ENCODE peak calls at places on chromosomes 4 and X, in five cellular contexts. X is brain microvascular endothelial cell, T is cardiac fibroblast, I is fibroblast of lung, B is choroid plexus epithelial cell. E is an unnamed sample.

GRCh38 chr4:8913858-8914460 is 42.3 kb upstream of the HMX1 start:
- DNase-seq in X (no peak), T (no peak), I (no peak), B (no peak), E (no peak)

GRCh38 chr4:2794707-2795557 is 2.0 kb downstream of the SH3BP2 start:
- DNase-seq in X (peak), T (peak), I (peak), B (peak), E (peak)

GRCh38 chrX:34365482-34365881 is 233.4 kb upstream of the FAM47A start:
- DNase-seq in X (peak), T (peak), I (no peak), B (peak), E (no peak)

GRCh38 chrX:119013146-119013545 is 38.7 kb downstream of the LONRF3 start:
- DNase-seq in X (no peak), T (no peak), I (no peak), B (no peak), E (no peak)

GRCh38 chr4:117134386-117134785 is 49.0 kb upstream of the TRAM1L1 start:
- DNase-seq in X (peak), T (peak), I (peak), B (peak), E (peak)

GRCh38 chr4:182306792-182307507 is 63.7 kb downstream of the TENM3 start:
- DNase-seq in X (no peak), T (peak), I (peak), B (peak), E (no peak)

GRCh38 chr4:59339631-59340030 is 1860.5 kb upstream of the ADGRL3 start:
- DNase-seq in X (no peak), T (no peak), I (no peak), B (no peak), E (no peak)

GRCh38 chrX:17634542-17635207 is 102.6 kb upstream of the SCML1 start:
- DNase-seq in X (no peak), T (no peak), I (no peak), B (no peak), E (no peak)

GRCh38 chr4:54929459-54929858 is 195.9 kb downstream of the KDR start:
- DNase-seq in X (no peak), T (no peak), I (no peak), B (no peak), E (no peak)

GRCh38 chr4:42906906-42907774 is 14.6 kb downstream of the GRXCR1 start:
- DNase-seq in X (no peak), T (no peak), I (peak), B (no peak), E (no peak)

GRCh38 chr4:146900295-146900694 is 45.4 kb downstream of the TTC29 start:
- DNase-seq in X (no peak), T (no peak), I (no peak), B (no peak), E (no peak)

GRCh38 chr4:167049257-167049656 is 185.0 kb downstream of the SPOCK3 start:
- DNase-seq in X (no peak), T (no peak), I (no peak), B (no peak), E (no peak)

GRCh38 chrX:13165747-13166146 is 121.3 kb upstream of the FAM9C start:
- DNase-seq in X (no peak), T (no peak), I (no peak), B (no peak), E (no peak)

GRCh38 chrX:96361844-96362243 is 322.8 kb upstream of the DIAPH2 start:
- DNase-seq in X (no peak), T (no peak), I (no peak), B (no peak), E (no peak)

GRCh38 chr4:168337550-168337940 is 19.0 kb upstream of the DDX60 start:
- DNase-seq in X (peak), T (peak), I (peak), B (peak), E (no peak)

GRCh38 chr4:80532674-80533333 is 197.3 kb downstream of the CFAP299 start:
- DNase-seq in X (no peak), T (no peak), I (no peak), B (no peak), E (no peak)

GRCh38 chrX:103817502-103817901 is 14.6 kb downstream of the RAB9B start:
- DNase-seq in X (peak), T (peak), I (no peak), B (peak), E (peak)

GRCh38 chrX:115344885-115345653 is 55.6 kb downstream of the LUZP4 start:
- DNase-seq in X (peak), T (peak), I (peak), B (peak), E (peak)

GRCh38 chr4:109815151-109816081 is at the start of gene GAR1:
- DNase-seq in X (peak), T (peak), I (peak), B (peak), E (peak)

GRCh38 chr4:109816082-109816442 is 500 bp downstream of the GAR1 start:
- DNase-seq in X (no peak), T (no peak), I (no peak), B (no peak), E (peak)

GRCh38 chr4:109818268-109818667 is 2.7 kb downstream of the GAR1 start:
- DNase-seq in X (no peak), T (no peak), I (no peak), B (no peak), E (no peak)

GRCh38 chr4:109820563-109820962 is 5.0 kb downstream of the GAR1 start:
- DNase-seq in X (no peak), T (peak), I (peak), B (no peak), E (no peak)

GRCh38 chr4:109816894-109817293 is 1.3 kb downstream of the GAR1 start:
- DNase-seq in X (no peak), T (no peak), I (no peak), B (no peak), E (no peak)
- H3K4me3 ChIP-seq in X (peak), T (no peak), I (peak), B (peak), E (peak)

GRCh38 chr4:91502365-91502764 is 801.4 kb upstream of the GRID2 start:
- DNase-seq in X (no peak), T (peak), I (peak), B (peak), E (no peak)
- TF ChIP-seq CTCF in X (no peak), T (no peak), I (no peak), B (no peak), E (no peak)

GRCh38 chr4:40196260-40196659 is 571 bp upstream of the RHOH start:
- DNase-seq in X (no peak), T (no peak), I (no peak), B (no peak), E (no peak)
- H3K4me3 ChIP-seq in X (no peak), T (no peak), I (no peak), B (no peak), E (no peak)

GRCh38 chr4:129526812-129527211 is 430.9 kb downstream of the C4orf33 start:
- DNase-seq in X (no peak), T (peak), I (no peak), B (peak), E (no peak)
- TF ChIP-seq CTCF in X (peak), T (no peak), I (no peak), B (no peak), E (no peak)

DNA sequence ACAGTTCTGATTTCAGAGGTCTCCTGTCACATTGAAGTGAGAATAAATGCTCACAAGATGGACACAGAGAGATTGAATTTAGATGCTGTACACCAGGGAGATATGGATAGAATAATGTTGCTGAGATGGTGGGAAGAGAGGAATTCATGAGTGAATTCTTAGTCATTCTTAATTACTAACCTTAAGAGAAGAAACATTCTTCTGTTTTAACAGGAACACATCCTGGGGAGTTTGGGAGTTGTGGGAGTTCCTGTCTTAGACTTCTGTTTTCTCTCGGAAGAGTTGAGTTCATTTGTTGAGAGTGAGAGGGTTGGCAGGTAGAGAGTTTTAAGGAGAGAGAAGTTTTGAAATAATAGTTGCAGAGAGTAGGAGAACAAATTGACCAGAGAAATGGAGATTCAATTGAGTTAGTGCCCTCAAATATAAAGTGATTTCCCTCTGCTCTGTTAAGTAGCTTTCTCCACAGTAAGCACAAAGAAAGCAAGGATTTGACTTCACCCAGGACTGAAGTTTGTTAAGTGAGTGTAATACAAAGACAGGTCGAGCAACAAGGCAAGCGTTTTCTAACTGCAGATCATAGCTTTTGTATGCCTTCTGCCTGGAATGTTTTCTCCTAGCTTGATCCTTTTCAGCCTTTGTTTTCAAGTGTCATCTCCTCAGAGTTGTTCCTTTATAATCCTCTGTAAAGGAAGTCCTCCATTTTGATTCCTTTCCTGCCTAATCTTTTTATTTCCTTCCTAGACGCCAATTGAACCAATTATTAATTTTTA is 205.9 kb downstream of the RAPGEF2 start:
- DNase-seq in X (no peak), T (no peak), I (peak), B (peak), E (peak)
- H3K4me3 ChIP-seq in X (no peak), T (no peak), I (no peak), B (no peak), E (no peak)

DNA sequence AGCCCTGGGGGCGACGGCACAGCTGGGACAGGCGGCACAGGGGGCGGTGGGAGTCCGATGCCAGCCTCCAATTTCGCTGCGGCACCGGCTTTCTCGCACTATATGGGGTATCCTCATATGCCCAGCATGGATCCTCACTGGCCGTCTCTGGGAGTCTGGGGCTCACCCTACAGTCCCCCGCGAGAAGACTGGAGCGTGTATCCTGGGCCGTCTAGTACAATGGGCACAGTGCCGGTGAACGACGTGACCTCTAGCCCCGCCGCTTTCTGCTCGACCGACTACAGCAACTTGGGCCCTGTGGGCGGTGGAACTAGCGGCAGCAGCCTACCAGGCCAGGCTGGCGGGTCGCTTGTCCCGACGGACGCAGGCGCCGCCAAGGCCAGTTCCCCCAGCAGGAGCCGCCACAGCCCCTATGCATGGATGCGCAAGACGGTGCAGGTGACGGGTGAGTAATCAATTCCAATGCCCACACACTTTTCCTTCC is 500 bp downstream of the CDX4 start:
- DNase-seq in X (no peak), T (no peak), I (no peak), B (no peak), E (no peak)
- TF ChIP-seq CTCF in X (no peak), T (no peak), I (no peak), B (no peak), E (no peak)

DNA sequence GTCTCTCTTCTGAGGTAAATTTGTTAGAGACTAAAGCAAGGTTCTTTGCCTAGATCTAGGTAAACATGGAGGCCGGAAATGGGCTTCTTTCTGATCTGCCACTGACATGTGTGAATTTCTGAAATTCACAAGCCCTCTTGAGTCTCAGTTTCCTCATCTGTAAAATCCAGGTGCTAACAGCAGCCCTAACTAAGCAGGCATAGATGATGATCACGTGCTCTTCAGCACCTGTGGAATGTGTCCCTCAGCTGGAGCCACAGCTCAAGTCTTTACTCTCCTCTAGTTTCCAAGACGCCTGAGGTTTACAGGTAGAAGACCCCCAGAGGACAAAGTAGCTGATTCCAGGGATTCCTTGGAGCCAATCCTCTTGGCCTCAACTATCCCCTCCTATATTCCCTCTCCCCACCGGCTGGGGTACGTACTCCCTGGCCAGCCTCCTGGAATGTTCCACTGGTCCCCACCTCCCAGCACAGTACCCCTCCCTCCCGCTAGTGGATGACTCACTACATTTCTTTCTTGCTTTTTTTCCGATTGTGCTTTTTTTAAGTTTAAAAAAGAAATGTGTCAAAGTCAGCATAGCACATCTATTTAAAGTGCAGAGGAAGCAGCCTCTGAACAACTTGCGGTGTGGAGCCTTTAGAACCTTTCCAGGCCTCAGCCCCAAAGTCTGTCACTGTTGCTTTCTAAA is 98.5 kb downstream of the PHKA2 start:
- DNase-seq in X (no peak), T (peak), I (peak), B (peak), E (no peak)
- H3K4me3 ChIP-seq in X (peak), T (peak), I (peak), B (peak), E (peak)

DNA sequence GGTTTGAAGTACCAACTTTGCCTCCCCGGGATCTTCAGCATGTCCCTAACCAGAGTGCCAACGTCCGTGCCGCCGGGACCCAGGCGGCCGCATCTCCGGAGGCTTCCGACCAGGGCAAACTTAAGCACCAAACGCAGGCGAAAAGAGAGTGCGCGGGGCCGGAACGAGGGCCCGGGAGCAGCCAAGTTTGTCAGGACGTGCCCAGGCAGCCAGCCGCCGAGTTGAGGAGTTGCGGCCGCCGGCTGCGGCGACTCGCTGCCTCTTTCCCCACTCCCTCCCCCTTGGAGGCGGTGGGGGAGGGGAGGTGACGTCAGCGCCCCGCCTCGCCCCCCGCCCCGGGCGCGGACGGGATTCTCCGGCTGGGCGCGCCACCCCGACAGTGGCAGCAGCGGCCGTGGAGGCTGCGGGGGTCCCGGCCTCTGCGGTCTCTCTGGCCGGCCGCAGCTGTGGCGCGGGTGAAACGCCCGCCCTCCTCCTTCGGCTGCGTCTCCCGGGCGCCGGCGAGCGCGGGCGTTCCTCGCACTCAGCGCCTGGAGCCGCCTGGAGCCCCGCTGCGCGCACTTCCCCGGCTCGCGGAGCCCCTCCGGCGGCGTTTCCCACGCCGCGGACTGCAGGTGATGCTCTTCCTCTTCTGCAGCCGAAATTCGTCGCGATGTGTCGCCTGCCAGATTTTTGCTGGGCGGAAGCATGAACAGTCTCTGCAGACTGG is 2.9 kb upstream of the FAT1 start:
- DNase-seq in X (peak), T (peak), I (peak), B (peak), E (peak)
- TF ChIP-seq CTCF in X (no peak), T (no peak), I (no peak), B (no peak), E (no peak)

E was measured in foreskin fibroblast.